ENCODE peak calls at places on chromosomes 16 and 17, in six cellular contexts. I, M, V, T, Z and A are unnamed samples.
A peak's percentile ranks its signal among the peaks of the same experiment; 100 is the strongest.

GRCh38 chr17:45342306-45342705 is 25.5 kb upstream of the MAP3K14 start:
- DNase-seq in I (no peak), M (no peak), V (no peak), T (no peak), Z (no peak), A (no peak)

GRCh38 chr17:19867654-19868395 is at the start of gene ULK2:
- DNase-seq in I (peak; percentile 85), M (peak; percentile 84), V (peak; percentile 21), T (peak; percentile 39), Z (peak; percentile 41), A (no peak)

GRCh38 chr17:56933868-56934267 is 20.0 kb upstream of the TRIM25 start:
- DNase-seq in I (no peak), M (no peak), V (no peak), T (no peak), Z (no peak), A (no peak)

GRCh38 chr17:49193513-49194296 is 16.7 kb downstream of the GNGT2 start:
- DNase-seq in I (peak; percentile 41), M (peak; percentile 77), V (peak; percentile 38), T (no peak), Z (peak; percentile 25), A (no peak)

GRCh38 chr16:86073103-86073625 is 174.2 kb downstream of the IRF8 start:
- DNase-seq in I (no peak), M (no peak), V (no peak), T (no peak), Z (no peak), A (peak; percentile 31)

GRCh38 chr17:58200024-58200633 is 7.6 kb downstream of the EPX start:
- DNase-seq in I (peak; percentile 38), M (peak; percentile 20), V (no peak), T (peak; percentile 30), Z (peak; percentile 70), A (no peak)

GRCh38 chr17:78010759-78011158 is 52.3 kb downstream of the TNRC6C start:
- DNase-seq in I (no peak), M (no peak), V (no peak), T (no peak), Z (no peak), A (no peak)

GRCh38 chr17:17723354-17724261 is 42.4 kb downstream of the RAI1 start:
- DNase-seq in I (peak; percentile 87), M (peak; percentile 92), V (peak; percentile 35), T (no peak), Z (no peak), A (no peak)

GRCh38 chr17:81317992-81318391 is 22.9 kb upstream of the SLC38A10 start:
- DNase-seq in I (no peak), M (no peak), V (no peak), T (no peak), Z (no peak), A (no peak)